ENCODE peak calls at places on chromosome 17, in five cellular contexts. S is A549, X is body of pancreas, J is fibroblast of the aortic adventitia, Y is esophagus squamous epithelium. Q is an unnamed sample.

GRCh38 chr17:7484964-7485377 is 805 bp downstream of the POLR2A start:
- DNase-seq in S (no peak), X (no peak), Y (no peak), J (no peak), Q (no peak)

GRCh38 chr17:30318190-30318589 is 15.7 kb downstream of the TMIGD1 start:
- DNase-seq in J (no peak), S (no peak), Y (no peak), X (no peak), Q (no peak)

GRCh38 chr17:53749178-53749577 is 73.5 kb upstream of the KIF2B start:
- DNase-seq in Y (no peak), S (no peak), X (no peak), J (peak), Q (peak)

GRCh38 chr17:76527430-76528111 is 9.9 kb downstream of the CYGB start:
- DNase-seq in Y (peak), J (peak), S (no peak), X (no peak), Q (peak)

GRCh38 chr17:15408803-15409202 is 58.6 kb downstream of the CDRT4 start:
- DNase-seq in S (peak), J (no peak), Y (no peak), X (no peak), Q (no peak)

GRCh38 chr17:57572062-57572461 is 173.0 kb downstream of the CCDC182 start:
- DNase-seq in X (no peak), J (no peak), S (no peak), Y (no peak), Q (no peak)

GRCh38 chr17:77400445-77400870 is 259.7 kb downstream of the SEC14L1 start:
- DNase-seq in Y (no peak), J (no peak), X (no peak), S (no peak), Q (peak)

GRCh38 chr17:2347805-2348685 is 10.7 kb downstream of the SGSM2 start:
- DNase-seq in J (peak), Y (no peak), S (peak), X (no peak), Q (peak)

GRCh38 chr17:28474035-28474640 is 694 bp downstream of the SLC13A2 start:
- DNase-seq in X (no peak), Y (no peak), J (no peak), S (no peak), Q (no peak)

DNA sequence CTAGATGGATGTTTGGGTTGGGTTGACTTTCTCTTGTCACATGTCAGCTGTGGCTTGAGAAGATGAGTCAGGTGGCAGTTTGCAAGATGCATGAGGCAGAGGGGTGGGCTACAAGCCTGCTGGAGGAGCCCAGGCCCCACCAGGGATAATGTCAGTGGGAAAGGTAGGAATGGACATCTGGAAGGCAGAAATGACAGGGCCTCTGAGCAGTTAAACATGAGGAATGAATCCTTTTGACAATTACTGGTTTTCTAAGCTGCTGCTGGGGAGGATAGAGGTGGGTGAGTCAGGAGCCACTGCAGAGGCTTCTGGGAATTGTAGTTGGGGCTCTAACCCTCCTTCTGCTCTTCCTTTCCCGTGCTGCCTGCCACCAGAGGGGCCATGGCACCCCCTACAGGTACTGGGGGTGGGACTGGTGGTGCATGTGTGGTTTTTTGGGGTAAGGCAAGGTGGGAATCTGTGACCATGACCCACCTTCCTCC is 15.7 kb downstream of the SLC52A1 start:
- DNase-seq in J (no peak), X (no peak), S (no peak), Y (no peak), Q (no peak)
- TF ChIP-seq CTCF in J (no peak), X (no peak), S (peak), Y (no peak), Q (peak)

DNA sequence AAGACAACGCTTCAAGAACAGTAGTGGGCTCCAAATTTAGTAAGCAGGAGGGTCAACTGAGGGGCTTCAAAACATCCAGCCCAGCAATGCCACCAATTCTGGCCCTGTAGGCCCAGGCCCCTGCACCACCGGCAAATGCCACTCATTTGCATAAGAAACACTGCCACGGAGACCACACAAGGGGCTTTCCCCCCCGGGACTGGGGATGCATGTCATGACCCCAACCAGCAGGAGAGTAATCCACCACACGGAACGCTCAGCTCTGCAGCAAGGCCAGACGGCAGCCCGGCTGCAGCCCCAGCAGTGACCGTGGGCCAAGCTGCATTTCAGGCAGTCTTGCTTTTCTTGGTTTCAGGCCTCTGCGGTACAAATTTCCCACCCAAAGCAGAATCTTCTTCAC is 14.1 kb downstream of the TMEM11 start:
- DNase-seq in X (no peak), Y (no peak), J (no peak), S (no peak), Q (no peak)
- H3K4me3 ChIP-seq in X (no peak), Y (no peak), J (no peak), S (no peak), Q (no peak)

GRCh38 chr17:19311421-19312215 is 50.9 kb downstream of the B9D1 start:
- DNase-seq in J (peak), X (no peak), Y (no peak), S (no peak), Q (no peak)
- TF ChIP-seq CTCF in J (no peak), X (no peak), Y (no peak), S (no peak), Q (no peak)

DNA sequence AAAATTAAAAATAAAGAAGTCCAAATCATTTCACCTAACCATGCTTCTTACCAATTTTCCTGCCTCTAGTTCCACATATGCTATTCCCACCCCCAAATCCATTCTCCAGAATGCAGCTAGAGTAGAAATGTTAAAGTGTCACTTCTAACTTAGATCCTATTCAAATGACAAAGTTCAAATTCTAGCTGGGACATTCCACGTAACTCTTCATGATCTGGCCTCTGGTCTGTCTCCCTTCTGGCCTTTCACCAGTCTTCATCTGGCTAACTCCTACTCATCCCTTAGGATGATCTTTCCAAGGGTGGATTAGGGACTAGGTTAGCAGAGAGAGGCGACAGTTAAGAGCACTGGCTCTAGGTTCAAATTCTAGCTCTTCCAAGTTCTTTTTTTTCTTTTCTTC is 97.9 kb downstream of the TRIM37 start:
- DNase-seq in X (no peak), Y (no peak), J (no peak), S (no peak), Q (no peak)
- H3K4me3 ChIP-seq in X (no peak), Y (no peak), J (no peak), S (no peak), Q (no peak)

GRCh38 chr17:79905832-79906231 is 66.6 kb upstream of the CBX4 start:
- DNase-seq in Y (no peak), X (no peak), S (peak), J (no peak), Q (no peak)
- TF ChIP-seq CTCF in Y (no peak), X (no peak), S (peak), J (no peak), Q (no peak)